ENCODE peak calls at places on chromosomes 3 and 15, in four cellular contexts. One of them, this sample, is unnamed.

GRCh38 chr3:185444329-185444728 is 54.5 kb downstream of the TMEM41A start:
- DNase-seq in K562: no peak
- DNase-seq in GM12878: no peak
- DNase-seq in SK-N-SH: no peak
- DNase-seq in this sample: no peak

GRCh38 chr3:67083277-67083676 is 85.2 kb downstream of the KBTBD8 start:
- DNase-seq in SK-N-SH: no peak
- DNase-seq in GM12878: peak
- DNase-seq in K562: peak
- DNase-seq in this sample: peak

GRCh38 chr3:23739536-23739935 is 66.2 kb upstream of the UBE2E1 start:
- DNase-seq in GM12878: no peak
- DNase-seq in SK-N-SH: no peak
- DNase-seq in K562: peak
- DNase-seq in this sample: peak

GRCh38 chr3:100893590-100893989 is 99.6 kb downstream of the ABI3BP start:
- DNase-seq in SK-N-SH: peak
- DNase-seq in K562: peak
- DNase-seq in GM12878: no peak
- DNase-seq in this sample: peak

GRCh38 chr3:167876603-167877325 is 141.2 kb downstream of the SERPINI1 start:
- DNase-seq in K562: no peak
- DNase-seq in GM12878: no peak
- DNase-seq in SK-N-SH: no peak
- DNase-seq in this sample: peak

GRCh38 chr15:70748281-70748747 is 15.0 kb downstream of the UACA start:
- DNase-seq in GM12878: no peak
- DNase-seq in K562: no peak
- DNase-seq in SK-N-SH: peak
- DNase-seq in this sample: peak

GRCh38 chr15:35702946-35703495 is 157.1 kb upstream of the DPH6 start:
- DNase-seq in SK-N-SH: no peak
- DNase-seq in K562: no peak
- DNase-seq in GM12878: no peak
- DNase-seq in this sample: no peak

GRCh38 chr3:15610083-15610482 is 8.5 kb downstream of the BTD start:
- DNase-seq in K562: no peak
- DNase-seq in GM12878: no peak
- DNase-seq in SK-N-SH: no peak
- DNase-seq in this sample: peak

GRCh38 chr15:40697916-40698315 is 2.9 kb downstream of the RAD51 start:
- DNase-seq in GM12878: no peak
- DNase-seq in SK-N-SH: no peak
- DNase-seq in K562: no peak
- DNase-seq in this sample: no peak

GRCh38 chr3:190293621-190294020 is 28.6 kb downstream of the CLDN1 start:
- DNase-seq in GM12878: no peak
- DNase-seq in SK-N-SH: no peak
- DNase-seq in K562: no peak
- DNase-seq in this sample: no peak
- H3K9ac ChIP-seq in GM12878: no peak
- H3K9ac ChIP-seq in SK-N-SH: no peak
- H3K9ac ChIP-seq in K562: no peak
- H3K9ac ChIP-seq in this sample: no peak

GRCh38 chr3:39435006-39435748 is 28.7 kb downstream of the RPSA start:
- DNase-seq in SK-N-SH: no peak
- DNase-seq in K562: no peak
- DNase-seq in GM12878: no peak
- DNase-seq in this sample: no peak
- H3K4me2 ChIP-seq in SK-N-SH: no peak
- H3K4me2 ChIP-seq in K562: no peak
- H3K4me2 ChIP-seq in GM12878: no peak
- H3K4me2 ChIP-seq in this sample: no peak

GRCh38 chr15:51307325-51307724 is 31.1 kb downstream of the CYP19A1 start:
- DNase-seq in K562: no peak
- DNase-seq in SK-N-SH: no peak
- DNase-seq in GM12878: no peak
- DNase-seq in this sample: no peak
- TF ChIP-seq RCOR1 in K562: no peak
- TF ChIP-seq RCOR1 in SK-N-SH: no peak
- TF ChIP-seq RCOR1 in GM12878: no peak
- TF ChIP-seq RCOR1 in this sample: no peak

GRCh38 chr3:31218082-31218481 is 314.6 kb upstream of the STT3B start:
- DNase-seq in GM12878: no peak
- DNase-seq in K562: no peak
- DNase-seq in SK-N-SH: no peak
- DNase-seq in this sample: no peak

GRCh38 chr3:31219131-31219843 is 313.4 kb upstream of the STT3B start:
- DNase-seq in GM12878: peak
- DNase-seq in SK-N-SH: no peak
- DNase-seq in K562: no peak
- DNase-seq in this sample: peak

GRCh38 chr3:31210068-31210650 is 315.7 kb upstream of the GADL1 start:
- DNase-seq in GM12878: no peak
- DNase-seq in K562: peak
- DNase-seq in SK-N-SH: no peak
- DNase-seq in this sample: no peak

GRCh38 chr3:31213869-31214486 is 318.7 kb upstream of the STT3B start:
- DNase-seq in GM12878: peak
- DNase-seq in K562: no peak
- DNase-seq in SK-N-SH: no peak
- DNase-seq in this sample: no peak
- H3K9ac ChIP-seq in GM12878: peak
- H3K9ac ChIP-seq in K562: no peak
- H3K9ac ChIP-seq in SK-N-SH: no peak
- H3K9ac ChIP-seq in this sample: no peak